ENCODE peak calls at places on chromosomes 6 and 20, in seven cellular contexts. A is body of pancreas, F is left ventricle myocardium inferior, K is upper lobe of right lung, Q is heart left ventricle, L is lung, M is prostate gland. O is an unnamed sample. For H3K27me3, the result is how much of the 10 kb centered on the place peaks cover.

GRCh38 chr20:32516985-32517873 is 67.9 kb downstream of the NOL4L start:
- DNase-seq in F (no peak), A (peak), Q (peak), L (no peak), M (no peak), K (no peak), O (no peak)

GRCh38 chr6:121439456-121440250 is 4.2 kb downstream of the GJA1 start:
- DNase-seq in Q (no peak), K (no peak), L (no peak), F (no peak), A (no peak), M (no peak), O (no peak)

GRCh38 chr20:46312075-46312944 is 4.0 kb upstream of the CDH22 start:
- DNase-seq in F (no peak), K (no peak), M (no peak), L (no peak), A (peak), Q (no peak), O (peak)

GRCh38 chr20:48332555-48332954 is 495.2 kb downstream of the PREX1 start:
- DNase-seq in F (no peak), L (no peak), M (no peak), Q (no peak), K (no peak), A (no peak), O (no peak)

GRCh38 chr20:38789503-38790209 is 15.8 kb upstream of the PPP1R16B start:
- DNase-seq in K (no peak), L (no peak), A (no peak), Q (no peak), F (no peak), M (no peak), O (no peak)

GRCh38 chr6:131172237-131172636 is 37.0 kb downstream of the AKAP7 start:
- DNase-seq in L (no peak), K (no peak), F (no peak), M (no peak), A (no peak), Q (no peak), O (no peak)

GRCh38 chr6:123655520-123656306 is 19.0 kb upstream of the TRDN start:
- DNase-seq in K (no peak), F (no peak), Q (no peak), L (no peak), M (no peak), A (no peak), O (no peak)

GRCh38 chr6:28988536-28989415 is 16.3 kb downstream of the ZNF311 start:
- DNase-seq in F (peak), A (peak), Q (peak), L (peak), M (no peak), K (peak), O (no peak)

GRCh38 chr6:45289751-45290514 is 38.2 kb upstream of the RUNX2 start:
- DNase-seq in K (no peak), L (no peak), M (no peak), F (no peak), Q (no peak), A (no peak), O (no peak)

GRCh38 chr6:1701668-1702353 is 92.1 kb downstream of the FOXC1 start:
- DNase-seq in F (no peak), M (no peak), A (no peak), Q (peak), K (no peak), L (no peak), O (no peak)

GRCh38 chr20:37277253-37277593 is 12.2 kb upstream of the MANBAL start:
- DNase-seq in L (no peak), F (no peak), A (no peak), K (no peak), Q (no peak), M (no peak), O (no peak)

GRCh38 chr6:127963495-127963894 is 62.6 kb upstream of the THEMIS start:
- DNase-seq in Q (no peak), A (no peak), L (no peak), F (no peak), K (no peak), M (no peak), O (no peak)

GRCh38 chr6:21277601-21278043 is 315.9 kb upstream of the SOX4 start:
- DNase-seq in K (no peak), F (no peak), Q (no peak), A (no peak), L (no peak), M (no peak), O (peak)

GRCh38 chr20:62973033-62973745 is 20.7 kb downstream of the SLC17A9 start:
- DNase-seq in M (no peak), K (no peak), A (no peak), F (no peak), Q (no peak), L (no peak), O (no peak)
- H3K27me3 ChIP-seq in M (under half), K (half or more), A (under half), F (half or more), Q (under half), L (under half), O (under half)

DNA sequence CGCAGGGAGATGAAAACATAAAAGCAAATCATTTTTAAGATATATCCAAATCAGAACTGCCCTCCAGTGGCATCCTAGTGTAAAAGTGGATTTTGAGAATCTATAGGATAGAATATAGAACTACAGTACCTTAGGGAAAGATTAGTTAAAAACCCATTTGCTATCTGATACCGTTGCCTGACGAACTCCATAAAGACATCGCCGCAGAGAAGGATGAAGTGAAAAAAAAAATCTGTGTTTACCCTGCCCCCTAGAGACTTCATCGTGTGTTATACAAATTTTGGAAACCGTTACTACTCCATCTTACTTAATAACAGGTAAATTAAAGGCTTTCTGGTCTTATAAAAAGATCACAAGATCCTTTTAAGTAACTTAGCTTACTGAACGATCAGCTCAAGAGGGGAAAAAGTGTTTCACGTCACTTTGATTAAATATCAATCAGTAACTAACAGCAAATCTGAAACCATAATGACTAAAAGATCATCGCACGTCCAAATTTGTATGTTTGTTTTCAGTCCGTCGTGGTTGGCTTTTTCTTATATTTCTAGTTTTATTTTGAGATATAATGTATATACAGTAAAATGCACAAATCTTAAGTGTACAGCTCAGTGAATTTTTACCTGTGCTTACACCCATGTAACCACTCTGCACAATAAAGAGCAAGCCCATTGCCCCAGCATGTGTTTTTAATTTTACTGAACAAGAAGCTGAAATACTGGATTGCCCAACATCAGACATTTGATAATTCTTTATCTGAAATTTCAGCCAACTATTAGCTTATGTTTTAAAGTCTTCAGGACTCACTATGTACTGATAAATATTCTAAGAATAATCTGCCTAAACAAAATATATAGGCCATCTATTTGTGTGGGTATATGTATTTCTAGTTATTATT is 879 bp upstream of the MCM3 start:
- DNase-seq in K (no peak), F (no peak), L (no peak), M (no peak), A (no peak), Q (no peak), O (no peak)
- TF ChIP-seq CTCF in K (peak), F (peak), L (no peak), M (no peak), A (peak), Q (no peak), O (no peak)

GRCh38 chr6:10421508-10422281 is 6.8 kb upstream of the TFAP2A start:
- DNase-seq in Q (no peak), L (no peak), M (no peak), K (no peak), F (no peak), A (no peak), O (no peak)
- H3K27me3 ChIP-seq in Q (half or more), L (under half), M (under half), K (half or more), F (half or more), A (half or more), O (under half)

GRCh38 chr6:35048631-35049083 is 92.5 kb downstream of the TCP11 start:
- DNase-seq in A (no peak), Q (peak), F (no peak), M (no peak), K (no peak), L (no peak), O (no peak)
- TF ChIP-seq CTCF in A (no peak), Q (no peak), F (peak), M (no peak), K (peak), L (no peak), O (peak)

GRCh38 chr6:6610031-6610591 is 21.6 kb downstream of the LY86 start:
- DNase-seq in Q (no peak), K (no peak), F (no peak), M (no peak), L (no peak), A (no peak), O (no peak)
- H3K27me3 ChIP-seq in Q (under half), K (under half), F (under half), M (under half), L (under half), A (under half), O (under half)

GRCh38 chr6:158595223-158595622 is 35.3 kb downstream of the TMEM181 start:
- DNase-seq in M (no peak), K (no peak), Q (no peak), L (no peak), F (no peak), A (no peak), O (no peak)
- TF ChIP-seq CTCF in M (no peak), K (peak), Q (no peak), L (no peak), F (peak), A (no peak), O (peak)